ENCODE peak calls at places on chromosomes 11 and 22, in six cellular contexts. One of them, this sample, is unnamed.
A peak's percentile ranks its signal among the peaks of the same experiment; 100 is the strongest.

GRCh38 chr11:37525336-37525735 is 927.3 kb upstream of the RAG2 start:
- DNase-seq in NCI-H1694 treated with DMSO at 0.1 percent for 48 hours: no peak
- DNase-seq in SK-N-SH: no peak
- DNase-seq in posterior vena cava: no peak
- DNase-seq in epithelial cell of proximal tubule: no peak
- DNase-seq in body of pancreas: no peak
- DNase-seq in this sample: no peak

GRCh38 chr11:45041556-45041955 is 90.9 kb upstream of the TP53I11 start:
- DNase-seq in NCI-H1694 treated with DMSO at 0.1 percent for 48 hours: peak; percentile 97
- DNase-seq in SK-N-SH: no peak
- DNase-seq in posterior vena cava: no peak
- DNase-seq in epithelial cell of proximal tubule: no peak
- DNase-seq in body of pancreas: no peak
- DNase-seq in this sample: no peak

GRCh38 chr11:110984147-110984546 is 261.4 kb upstream of the POU2AF2 start:
- DNase-seq in NCI-H1694 treated with DMSO at 0.1 percent for 48 hours: no peak
- DNase-seq in SK-N-SH: no peak
- DNase-seq in posterior vena cava: no peak
- DNase-seq in epithelial cell of proximal tubule: peak; percentile 75
- DNase-seq in body of pancreas: no peak
- DNase-seq in this sample: no peak

GRCh38 chr22:47810505-47811500 is 1048.4 kb downstream of the TBC1D22A start:
- DNase-seq in NCI-H1694 treated with DMSO at 0.1 percent for 48 hours: no peak
- DNase-seq in SK-N-SH: no peak
- DNase-seq in posterior vena cava: no peak
- DNase-seq in epithelial cell of proximal tubule: no peak
- DNase-seq in body of pancreas: no peak
- DNase-seq in this sample: no peak

GRCh38 chr22:32722441-32722840 is 79.1 kb upstream of the TIMP3 start:
- DNase-seq in NCI-H1694 treated with DMSO at 0.1 percent for 48 hours: no peak
- DNase-seq in SK-N-SH: no peak
- DNase-seq in posterior vena cava: no peak
- DNase-seq in epithelial cell of proximal tubule: no peak
- DNase-seq in body of pancreas: no peak
- DNase-seq in this sample: no peak

GRCh38 chr22:44363214-44363979 is 50.6 kb upstream of the SHISAL1 start:
- DNase-seq in NCI-H1694 treated with DMSO at 0.1 percent for 48 hours: no peak
- DNase-seq in SK-N-SH: peak; percentile 85
- DNase-seq in posterior vena cava: peak; percentile 99
- DNase-seq in epithelial cell of proximal tubule: no peak
- DNase-seq in body of pancreas: peak; percentile 53
- DNase-seq in this sample: peak; percentile 98

GRCh38 chr11:128417607-128418324 is 169.6 kb downstream of the ETS1 start:
- DNase-seq in NCI-H1694 treated with DMSO at 0.1 percent for 48 hours: no peak
- DNase-seq in SK-N-SH: no peak
- DNase-seq in posterior vena cava: no peak
- DNase-seq in epithelial cell of proximal tubule: no peak
- DNase-seq in body of pancreas: no peak
- DNase-seq in this sample: no peak

GRCh38 chr11:88338223-88338661 is 706 bp upstream of the CTSC start:
- DNase-seq in NCI-H1694 treated with DMSO at 0.1 percent for 48 hours: no peak
- DNase-seq in SK-N-SH: peak; percentile 35
- DNase-seq in posterior vena cava: peak; percentile 81
- DNase-seq in epithelial cell of proximal tubule: no peak
- DNase-seq in body of pancreas: peak; percentile 43
- DNase-seq in this sample: peak; percentile 76

GRCh38 chr22:35684270-35684700 is 33.4 kb upstream of the APOL5 start:
- DNase-seq in NCI-H1694 treated with DMSO at 0.1 percent for 48 hours: peak; percentile 39
- DNase-seq in SK-N-SH: no peak
- DNase-seq in posterior vena cava: no peak
- DNase-seq in epithelial cell of proximal tubule: no peak
- DNase-seq in body of pancreas: peak; percentile 21
- DNase-seq in this sample: no peak

GRCh38 chr11:134332189-134332631 is 422 bp downstream of the GLB1L2 start:
- DNase-seq in NCI-H1694 treated with DMSO at 0.1 percent for 48 hours: no peak
- DNase-seq in SK-N-SH: peak; percentile 72
- DNase-seq in posterior vena cava: no peak
- DNase-seq in epithelial cell of proximal tubule: no peak
- DNase-seq in body of pancreas: no peak
- DNase-seq in this sample: no peak

GRCh38 chr22:50207383-50208031 is 6.7 kb downstream of the SELENOO start:
- DNase-seq in NCI-H1694 treated with DMSO at 0.1 percent for 48 hours: no peak
- DNase-seq in SK-N-SH: no peak
- DNase-seq in posterior vena cava: no peak
- DNase-seq in epithelial cell of proximal tubule: no peak
- DNase-seq in body of pancreas: no peak
- DNase-seq in this sample: peak; percentile 69

GRCh38 chr22:35987487-35987886 is 41.1 kb downstream of the RBFOX2 start:
- DNase-seq in NCI-H1694 treated with DMSO at 0.1 percent for 48 hours: peak; percentile 25
- DNase-seq in SK-N-SH: peak; percentile 18
- DNase-seq in posterior vena cava: no peak
- DNase-seq in epithelial cell of proximal tubule: no peak
- DNase-seq in body of pancreas: no peak
- DNase-seq in this sample: no peak

GRCh38 chr11:117010808-117011540 is 87.3 kb downstream of the SIK3 start:
- DNase-seq in NCI-H1694 treated with DMSO at 0.1 percent for 48 hours: no peak
- DNase-seq in SK-N-SH: no peak
- DNase-seq in posterior vena cava: no peak
- DNase-seq in epithelial cell of proximal tubule: no peak
- DNase-seq in body of pancreas: no peak
- DNase-seq in this sample: no peak

GRCh38 chr11:37973926-37974325 is 1375.9 kb upstream of the RAG2 start:
- DNase-seq in NCI-H1694 treated with DMSO at 0.1 percent for 48 hours: no peak
- DNase-seq in SK-N-SH: no peak
- DNase-seq in posterior vena cava: no peak
- DNase-seq in epithelial cell of proximal tubule: no peak
- DNase-seq in body of pancreas: no peak
- DNase-seq in this sample: no peak

GRCh38 chr22:35154937-35155387 is 89.0 kb downstream of the ISX start:
- DNase-seq in NCI-H1694 treated with DMSO at 0.1 percent for 48 hours: peak; percentile 7
- DNase-seq in SK-N-SH: peak; percentile 63
- DNase-seq in posterior vena cava: peak; percentile 72
- DNase-seq in epithelial cell of proximal tubule: no peak
- DNase-seq in body of pancreas: peak; percentile 41
- DNase-seq in this sample: peak; percentile 68

GRCh38 chr22:20412474-20413216 is 18.7 kb downstream of the ZNF74 start:
- DNase-seq in NCI-H1694 treated with DMSO at 0.1 percent for 48 hours: no peak
- DNase-seq in SK-N-SH: no peak
- DNase-seq in posterior vena cava: peak; percentile 34
- DNase-seq in epithelial cell of proximal tubule: no peak
- DNase-seq in body of pancreas: no peak
- DNase-seq in this sample: no peak

GRCh38 chr11:78753297-78753696 is 178.6 kb upstream of the NARS2 start:
- DNase-seq in NCI-H1694 treated with DMSO at 0.1 percent for 48 hours: no peak
- DNase-seq in SK-N-SH: no peak
- DNase-seq in posterior vena cava: no peak
- DNase-seq in epithelial cell of proximal tubule: no peak
- DNase-seq in body of pancreas: no peak
- DNase-seq in this sample: no peak

GRCh38 chr11:64305691-64306562 is 603 bp downstream of the ESRRA start:
- DNase-seq in NCI-H1694 treated with DMSO at 0.1 percent for 48 hours: no peak
- DNase-seq in SK-N-SH: peak; percentile 73
- DNase-seq in posterior vena cava: peak; percentile 90
- DNase-seq in epithelial cell of proximal tubule: no peak
- DNase-seq in body of pancreas: peak; percentile 84
- DNase-seq in this sample: peak; percentile 77

GRCh38 chr11:79159657-79160450 is 281.0 kb downstream of the TENM4 start:
- DNase-seq in NCI-H1694 treated with DMSO at 0.1 percent for 48 hours: no peak
- DNase-seq in SK-N-SH: no peak
- DNase-seq in posterior vena cava: no peak
- DNase-seq in epithelial cell of proximal tubule: no peak
- DNase-seq in body of pancreas: no peak
- DNase-seq in this sample: no peak

GRCh38 chr11:66727883-66728759 is 895 bp downstream of the SPTBN2 start:
- DNase-seq in NCI-H1694 treated with DMSO at 0.1 percent for 48 hours: no peak
- DNase-seq in SK-N-SH: peak; percentile 92
- DNase-seq in posterior vena cava: no peak
- DNase-seq in epithelial cell of proximal tubule: no peak
- DNase-seq in body of pancreas: no peak
- DNase-seq in this sample: no peak

GRCh38 chr11:116692318-116693106 is 80.3 kb downstream of the BUD13 start:
- DNase-seq in NCI-H1694 treated with DMSO at 0.1 percent for 48 hours: no peak
- DNase-seq in SK-N-SH: peak; percentile 14
- DNase-seq in posterior vena cava: peak; percentile 70
- DNase-seq in epithelial cell of proximal tubule: no peak
- DNase-seq in body of pancreas: peak; percentile 25
- DNase-seq in this sample: no peak

GRCh38 chr11:34344410-34345011 is 13.3 kb downstream of the ABTB2 start:
- DNase-seq in NCI-H1694 treated with DMSO at 0.1 percent for 48 hours: no peak
- DNase-seq in SK-N-SH: no peak
- DNase-seq in posterior vena cava: no peak
- DNase-seq in epithelial cell of proximal tubule: no peak
- DNase-seq in body of pancreas: no peak
- DNase-seq in this sample: no peak

GRCh38 chr22:46992121-46992731 is 229.8 kb downstream of the TBC1D22A start:
- DNase-seq in NCI-H1694 treated with DMSO at 0.1 percent for 48 hours: no peak
- DNase-seq in SK-N-SH: no peak
- DNase-seq in posterior vena cava: peak; percentile 72
- DNase-seq in epithelial cell of proximal tubule: no peak
- DNase-seq in body of pancreas: no peak
- DNase-seq in this sample: no peak

GRCh38 chr11:11789735-11790369 is 51.9 kb upstream of the USP47 start:
- DNase-seq in NCI-H1694 treated with DMSO at 0.1 percent for 48 hours: no peak
- DNase-seq in SK-N-SH: peak; percentile 33
- DNase-seq in posterior vena cava: no peak
- DNase-seq in epithelial cell of proximal tubule: no peak
- DNase-seq in body of pancreas: no peak
- DNase-seq in this sample: no peak

GRCh38 chr11:110509485-110509884 is 79.7 kb downstream of the FDX1 start:
- DNase-seq in NCI-H1694 treated with DMSO at 0.1 percent for 48 hours: no peak
- DNase-seq in SK-N-SH: no peak
- DNase-seq in posterior vena cava: no peak
- DNase-seq in epithelial cell of proximal tubule: no peak
- DNase-seq in body of pancreas: no peak
- DNase-seq in this sample: no peak

GRCh38 chr11:19253817-19254216 is 13.1 kb upstream of the E2F8 start:
- DNase-seq in NCI-H1694 treated with DMSO at 0.1 percent for 48 hours: no peak
- DNase-seq in SK-N-SH: no peak
- DNase-seq in posterior vena cava: no peak
- DNase-seq in epithelial cell of proximal tubule: no peak
- DNase-seq in body of pancreas: no peak
- DNase-seq in this sample: no peak

GRCh38 chr22:29695129-29695926 is 24.5 kb upstream of the CABP7 start:
- DNase-seq in NCI-H1694 treated with DMSO at 0.1 percent for 48 hours: peak; percentile 86
- DNase-seq in SK-N-SH: peak; percentile 86
- DNase-seq in posterior vena cava: no peak
- DNase-seq in epithelial cell of proximal tubule: no peak
- DNase-seq in body of pancreas: no peak
- DNase-seq in this sample: peak; percentile 55

GRCh38 chr11:69030324-69030723 is 17.3 kb upstream of the MRGPRF start:
- DNase-seq in NCI-H1694 treated with DMSO at 0.1 percent for 48 hours: no peak
- DNase-seq in SK-N-SH: no peak
- DNase-seq in posterior vena cava: no peak
- DNase-seq in epithelial cell of proximal tubule: no peak
- DNase-seq in body of pancreas: no peak
- DNase-seq in this sample: no peak

GRCh38 chr11:67489860-67490726 is 7.3 kb downstream of the AIP start:
- DNase-seq in NCI-H1694 treated with DMSO at 0.1 percent for 48 hours: no peak
- DNase-seq in SK-N-SH: no peak
- DNase-seq in posterior vena cava: no peak
- DNase-seq in epithelial cell of proximal tubule: no peak
- DNase-seq in body of pancreas: no peak
- DNase-seq in this sample: peak; percentile 53

GRCh38 chr11:72750086-72750485 is 2.1 kb downstream of the ARAP1 start:
- DNase-seq in NCI-H1694 treated with DMSO at 0.1 percent for 48 hours: no peak
- DNase-seq in SK-N-SH: no peak
- DNase-seq in posterior vena cava: no peak
- DNase-seq in epithelial cell of proximal tubule: no peak
- DNase-seq in body of pancreas: no peak
- DNase-seq in this sample: peak; percentile 35

GRCh38 chr11:128367573-128367972 is 219.8 kb downstream of the ETS1 start:
- DNase-seq in NCI-H1694 treated with DMSO at 0.1 percent for 48 hours: no peak
- DNase-seq in SK-N-SH: no peak
- DNase-seq in posterior vena cava: no peak
- DNase-seq in epithelial cell of proximal tubule: no peak
- DNase-seq in body of pancreas: no peak
- DNase-seq in this sample: no peak

GRCh38 chr11:114359342-114359741 is 41.0 kb downstream of the C11orf71 start:
- DNase-seq in NCI-H1694 treated with DMSO at 0.1 percent for 48 hours: no peak
- DNase-seq in SK-N-SH: no peak
- DNase-seq in posterior vena cava: no peak
- DNase-seq in epithelial cell of proximal tubule: no peak
- DNase-seq in body of pancreas: no peak
- DNase-seq in this sample: no peak